ENCODE peak calls at places on chromosomes 16 and 17, in four cellular contexts. L is iris pigment epithelial cell; S is heart right ventricle; A is stimulated activated CD4-positive, alpha-beta T cell treated with anti-CD3 and anti-CD28 coated beads, Interleukin-2, amount 100 ng/mL, for 48 hours. Y is an unnamed sample.
A peak's percentile ranks its signal among the peaks of the same experiment; 100 is the strongest.

GRCh38 chr16:9901-10665 is 43.3 kb downstream of the POLR3K start:
- DNase-seq in S (no peak), L (no peak), A (no peak), Y (no peak)

GRCh38 chr17:42252528-42253172 is 23.5 kb downstream of the STAT5B start:
- DNase-seq in A (no peak), S (no peak), L (peak; percentile 62), Y (no peak)

GRCh38 chr16:23081675-23082119 is 67.6 kb downstream of the USP31 start:
- DNase-seq in L (peak; percentile 66), S (no peak), A (no peak), Y (peak; percentile 51)

GRCh38 chr17:149231-149630 is 11.9 kb downstream of the SCGB1C2 start:
- DNase-seq in L (no peak), A (no peak), S (no peak), Y (no peak)

GRCh38 chr17:18851206-18851605 is 6.7 kb upstream of the PRPSAP2 start:
- DNase-seq in S (no peak), A (no peak), L (no peak), Y (no peak)

GRCh38 chr17:57523926-57524634 is 221.0 kb downstream of the CCDC182 start:
- DNase-seq in L (peak; percentile 60), S (peak; percentile 74), A (no peak), Y (peak; percentile 23)

GRCh38 chr17:72136692-72137550 is 16.1 kb downstream of the SOX9 start:
- DNase-seq in A (no peak), L (peak; percentile 70), S (no peak), Y (no peak)

GRCh38 chr16:85662036-85662812 is 26.5 kb downstream of the GINS2 start:
- DNase-seq in S (no peak), L (no peak), A (no peak), Y (no peak)